ENCODE peak calls at places on chromosomes 1 and 21, in eight cellular contexts. One of them, this sample, is unnamed. For H3K4me1, the result is how much of the 10 kb centered on the place peaks cover.

GRCh38 chr1:23217421-23218115 is at the start of gene HTR1D:
- DNase-seq in body of pancreas: peak
- DNase-seq in left ventricle myocardium inferior: no peak
- DNase-seq in lung: no peak
- DNase-seq in IMR-90: no peak
- DNase-seq in prostate gland: no peak
- DNase-seq in upper lobe of right lung: no peak
- DNase-seq in HAP-1: no peak
- DNase-seq in this sample: peak

GRCh38 chr1:247385283-247385682 is 30.7 kb upstream of the NLRP3 start:
- DNase-seq in body of pancreas: no peak
- DNase-seq in left ventricle myocardium inferior: no peak
- DNase-seq in lung: no peak
- DNase-seq in IMR-90: peak
- DNase-seq in prostate gland: no peak
- DNase-seq in upper lobe of right lung: no peak
- DNase-seq in HAP-1: peak
- DNase-seq in this sample: no peak

GRCh38 chr1:180227843-180228647 is 2.0 kb upstream of the LHX4 start:
- DNase-seq in body of pancreas: no peak
- DNase-seq in left ventricle myocardium inferior: no peak
- DNase-seq in lung: no peak
- DNase-seq in IMR-90: no peak
- DNase-seq in prostate gland: no peak
- DNase-seq in upper lobe of right lung: peak
- DNase-seq in HAP-1: no peak
- DNase-seq in this sample: no peak

GRCh38 chr1:101175474-101175873 is 61.3 kb upstream of the S1PR1 start:
- DNase-seq in body of pancreas: no peak
- DNase-seq in left ventricle myocardium inferior: no peak
- DNase-seq in lung: no peak
- DNase-seq in IMR-90: no peak
- DNase-seq in prostate gland: no peak
- DNase-seq in upper lobe of right lung: no peak
- DNase-seq in HAP-1: no peak
- DNase-seq in this sample: no peak

GRCh38 chr1:22388666-22389455 is 62.8 kb upstream of the ZBTB40 start:
- DNase-seq in body of pancreas: no peak
- DNase-seq in left ventricle myocardium inferior: no peak
- DNase-seq in lung: no peak
- DNase-seq in IMR-90: no peak
- DNase-seq in prostate gland: no peak
- DNase-seq in upper lobe of right lung: no peak
- DNase-seq in HAP-1: no peak
- DNase-seq in this sample: no peak

GRCh38 chr1:223508819-223509218 is 115.6 kb downstream of the CCDC185 start:
- DNase-seq in body of pancreas: no peak
- DNase-seq in left ventricle myocardium inferior: no peak
- DNase-seq in lung: no peak
- DNase-seq in IMR-90: no peak
- DNase-seq in prostate gland: no peak
- DNase-seq in upper lobe of right lung: no peak
- DNase-seq in HAP-1: no peak
- DNase-seq in this sample: no peak

GRCh38 chr1:204974326-204974725 is 68.7 kb upstream of the CNTN2 start:
- DNase-seq in body of pancreas: no peak
- DNase-seq in left ventricle myocardium inferior: no peak
- DNase-seq in lung: no peak
- DNase-seq in IMR-90: no peak
- DNase-seq in prostate gland: no peak
- DNase-seq in upper lobe of right lung: no peak
- DNase-seq in HAP-1: no peak
- DNase-seq in this sample: no peak

GRCh38 chr1:11559211-11559970 is 80.4 kb downstream of the DISP3 start:
- DNase-seq in body of pancreas: no peak
- DNase-seq in left ventricle myocardium inferior: no peak
- DNase-seq in lung: no peak
- DNase-seq in IMR-90: no peak
- DNase-seq in prostate gland: no peak
- DNase-seq in upper lobe of right lung: no peak
- DNase-seq in HAP-1: no peak
- DNase-seq in this sample: no peak

GRCh38 chr1:26351591-26352337 is 2.2 kb downstream of the CRYBG2 start:
- DNase-seq in body of pancreas: no peak
- DNase-seq in left ventricle myocardium inferior: no peak
- DNase-seq in lung: no peak
- DNase-seq in IMR-90: peak
- DNase-seq in prostate gland: no peak
- DNase-seq in upper lobe of right lung: no peak
- DNase-seq in HAP-1: no peak
- DNase-seq in this sample: peak

GRCh38 chr21:33266050-33266783 is at the start of gene IL10RB:
- DNase-seq in body of pancreas: peak
- DNase-seq in left ventricle myocardium inferior: peak
- DNase-seq in lung: peak
- DNase-seq in IMR-90: peak
- DNase-seq in prostate gland: peak
- DNase-seq in upper lobe of right lung: peak
- DNase-seq in HAP-1: peak
- DNase-seq in this sample: peak

GRCh38 chr1:157147906-157148717 is 9.9 kb upstream of the ETV3 start:
- DNase-seq in body of pancreas: no peak
- DNase-seq in left ventricle myocardium inferior: no peak
- DNase-seq in lung: no peak
- DNase-seq in IMR-90: peak
- DNase-seq in prostate gland: no peak
- DNase-seq in upper lobe of right lung: no peak
- DNase-seq in HAP-1: peak
- DNase-seq in this sample: no peak

GRCh38 chr1:44086722-44087474 is 31.7 kb upstream of the KLF17 start:
- DNase-seq in body of pancreas: no peak
- DNase-seq in left ventricle myocardium inferior: no peak
- DNase-seq in lung: no peak
- DNase-seq in IMR-90: no peak
- DNase-seq in prostate gland: no peak
- DNase-seq in upper lobe of right lung: no peak
- DNase-seq in HAP-1: no peak
- DNase-seq in this sample: no peak

GRCh38 chr1:71054281-71054731 is 6.7 kb upstream of the PTGER3 start:
- DNase-seq in body of pancreas: no peak
- DNase-seq in left ventricle myocardium inferior: no peak
- DNase-seq in lung: no peak
- DNase-seq in IMR-90: no peak
- DNase-seq in prostate gland: no peak
- DNase-seq in upper lobe of right lung: no peak
- DNase-seq in HAP-1: no peak
- DNase-seq in this sample: no peak

GRCh38 chr1:31580891-31581603 is 4.7 kb downstream of the TINAGL1 start:
- DNase-seq in body of pancreas: no peak
- DNase-seq in left ventricle myocardium inferior: no peak
- DNase-seq in lung: no peak
- DNase-seq in IMR-90: no peak
- DNase-seq in prostate gland: no peak
- DNase-seq in upper lobe of right lung: peak
- DNase-seq in HAP-1: no peak
- DNase-seq in this sample: no peak

GRCh38 chr1:114345930-114346479 is 165.0 kb downstream of the TRIM33 start:
- DNase-seq in body of pancreas: peak
- DNase-seq in left ventricle myocardium inferior: peak
- DNase-seq in lung: no peak
- DNase-seq in IMR-90: no peak
- DNase-seq in prostate gland: no peak
- DNase-seq in upper lobe of right lung: no peak
- DNase-seq in HAP-1: no peak
- DNase-seq in this sample: peak

GRCh38 chr1:34656706-34657105 is 98.1 kb upstream of the GJB5 start:
- DNase-seq in body of pancreas: no peak
- DNase-seq in left ventricle myocardium inferior: no peak
- DNase-seq in lung: no peak
- DNase-seq in IMR-90: no peak
- DNase-seq in prostate gland: no peak
- DNase-seq in upper lobe of right lung: no peak
- DNase-seq in HAP-1: no peak
- DNase-seq in this sample: peak

GRCh38 chr1:245971711-245972085 is 535.4 kb downstream of the SMYD3 start:
- DNase-seq in body of pancreas: no peak
- DNase-seq in left ventricle myocardium inferior: no peak
- DNase-seq in lung: no peak
- DNase-seq in IMR-90: peak
- DNase-seq in prostate gland: no peak
- DNase-seq in upper lobe of right lung: no peak
- DNase-seq in HAP-1: no peak
- DNase-seq in this sample: no peak

GRCh38 chr1:54782156-54782555 is 17.8 kb upstream of the PARS2 start:
- DNase-seq in body of pancreas: peak
- DNase-seq in left ventricle myocardium inferior: no peak
- DNase-seq in lung: no peak
- DNase-seq in IMR-90: no peak
- DNase-seq in prostate gland: no peak
- DNase-seq in upper lobe of right lung: no peak
- DNase-seq in HAP-1: no peak
- DNase-seq in this sample: no peak

GRCh38 chr1:60101516-60101915 is 27.9 kb upstream of the C1orf87 start:
- DNase-seq in body of pancreas: no peak
- DNase-seq in left ventricle myocardium inferior: no peak
- DNase-seq in lung: no peak
- DNase-seq in IMR-90: no peak
- DNase-seq in prostate gland: no peak
- DNase-seq in upper lobe of right lung: no peak
- DNase-seq in HAP-1: no peak
- DNase-seq in this sample: no peak

GRCh38 chr1:100134872-100135271 is 1.9 kb downstream of the TRMT13 start:
- DNase-seq in body of pancreas: no peak
- DNase-seq in left ventricle myocardium inferior: no peak
- DNase-seq in lung: no peak
- DNase-seq in IMR-90: peak
- DNase-seq in prostate gland: no peak
- DNase-seq in upper lobe of right lung: no peak
- DNase-seq in HAP-1: no peak
- DNase-seq in this sample: no peak

GRCh38 chr1:1013922-1014617 is 773 bp downstream of the ISG15 start:
- DNase-seq in body of pancreas: peak
- DNase-seq in left ventricle myocardium inferior: no peak
- DNase-seq in lung: no peak
- DNase-seq in IMR-90: peak
- DNase-seq in prostate gland: no peak
- DNase-seq in upper lobe of right lung: no peak
- DNase-seq in HAP-1: no peak
- DNase-seq in this sample: peak

GRCh38 chr1:246632584-246633168 is 66.4 kb downstream of the CNST start:
- DNase-seq in body of pancreas: no peak
- DNase-seq in left ventricle myocardium inferior: no peak
- DNase-seq in lung: no peak
- DNase-seq in IMR-90: peak
- DNase-seq in prostate gland: no peak
- DNase-seq in upper lobe of right lung: no peak
- DNase-seq in HAP-1: peak
- DNase-seq in this sample: peak

GRCh38 chr1:26413031-26413430 is 2.4 kb downstream of the LIN28A start:
- DNase-seq in body of pancreas: no peak
- DNase-seq in left ventricle myocardium inferior: no peak
- DNase-seq in lung: no peak
- DNase-seq in IMR-90: no peak
- DNase-seq in prostate gland: no peak
- DNase-seq in upper lobe of right lung: peak
- DNase-seq in HAP-1: no peak
- DNase-seq in this sample: peak

GRCh38 chr1:234715252-234715945 is 105.4 kb upstream of the IRF2BP2 start:
- DNase-seq in body of pancreas: no peak
- DNase-seq in left ventricle myocardium inferior: no peak
- DNase-seq in lung: no peak
- DNase-seq in IMR-90: no peak
- DNase-seq in prostate gland: no peak
- DNase-seq in upper lobe of right lung: no peak
- DNase-seq in HAP-1: no peak
- DNase-seq in this sample: no peak

GRCh38 chr1:234711400-234711799 is 101.4 kb upstream of the IRF2BP2 start:
- DNase-seq in body of pancreas: no peak
- DNase-seq in left ventricle myocardium inferior: no peak
- DNase-seq in lung: no peak
- DNase-seq in IMR-90: peak
- DNase-seq in prostate gland: no peak
- DNase-seq in upper lobe of right lung: no peak
- DNase-seq in HAP-1: no peak
- DNase-seq in this sample: no peak

GRCh38 chr1:234713859-234714258 is 103.9 kb upstream of the IRF2BP2 start:
- DNase-seq in body of pancreas: no peak
- DNase-seq in left ventricle myocardium inferior: no peak
- DNase-seq in lung: no peak
- DNase-seq in IMR-90: no peak
- DNase-seq in prostate gland: no peak
- DNase-seq in upper lobe of right lung: no peak
- DNase-seq in HAP-1: no peak
- DNase-seq in this sample: no peak

GRCh38 chr1:234712891-234713305 is 102.9 kb upstream of the IRF2BP2 start:
- DNase-seq in body of pancreas: no peak
- DNase-seq in left ventricle myocardium inferior: no peak
- DNase-seq in lung: no peak
- DNase-seq in IMR-90: no peak
- DNase-seq in prostate gland: no peak
- DNase-seq in upper lobe of right lung: no peak
- DNase-seq in HAP-1: no peak
- DNase-seq in this sample: no peak

GRCh38 chr1:234713440-234713839 is 103.5 kb upstream of the IRF2BP2 start:
- DNase-seq in body of pancreas: no peak
- DNase-seq in left ventricle myocardium inferior: no peak
- DNase-seq in lung: no peak
- DNase-seq in IMR-90: no peak
- DNase-seq in prostate gland: no peak
- DNase-seq in upper lobe of right lung: no peak
- DNase-seq in HAP-1: no peak
- DNase-seq in this sample: no peak
- H3K4me3 ChIP-seq in body of pancreas: no peak
- H3K4me3 ChIP-seq in left ventricle myocardium inferior: no peak
- H3K4me3 ChIP-seq in lung: no peak
- H3K4me3 ChIP-seq in IMR-90: no peak
- H3K4me3 ChIP-seq in prostate gland: no peak
- H3K4me3 ChIP-seq in upper lobe of right lung: no peak
- H3K4me3 ChIP-seq in HAP-1: no peak
- H3K4me3 ChIP-seq in this sample: no peak

GRCh38 chr1:9079980-9080703 is 10.7 kb upstream of the SLC2A5 start:
- DNase-seq in body of pancreas: no peak
- DNase-seq in left ventricle myocardium inferior: no peak
- DNase-seq in lung: no peak
- DNase-seq in IMR-90: no peak
- DNase-seq in prostate gland: no peak
- DNase-seq in upper lobe of right lung: no peak
- DNase-seq in HAP-1: no peak
- DNase-seq in this sample: no peak
- H3K4me1 ChIP-seq in body of pancreas: under half
- H3K4me1 ChIP-seq in left ventricle myocardium inferior: under half
- H3K4me1 ChIP-seq in lung: under half
- H3K4me1 ChIP-seq in IMR-90: under half
- H3K4me1 ChIP-seq in prostate gland: under half
- H3K4me1 ChIP-seq in upper lobe of right lung: under half
- H3K4me1 ChIP-seq in HAP-1: under half
- H3K4me1 ChIP-seq in this sample: under half

GRCh38 chr1:111622166-111622565 is 2.6 kb downstream of the RAP1A start:
- DNase-seq in body of pancreas: no peak
- DNase-seq in left ventricle myocardium inferior: no peak
- DNase-seq in lung: no peak
- DNase-seq in IMR-90: no peak
- DNase-seq in prostate gland: no peak
- DNase-seq in upper lobe of right lung: no peak
- DNase-seq in HAP-1: no peak
- DNase-seq in this sample: no peak
- H3K4me3 ChIP-seq in body of pancreas: no peak
- H3K4me3 ChIP-seq in left ventricle myocardium inferior: no peak
- H3K4me3 ChIP-seq in lung: no peak
- H3K4me3 ChIP-seq in IMR-90: no peak
- H3K4me3 ChIP-seq in prostate gland: no peak
- H3K4me3 ChIP-seq in upper lobe of right lung: no peak
- H3K4me3 ChIP-seq in HAP-1: no peak
- H3K4me3 ChIP-seq in this sample: no peak

GRCh38 chr1:89271616-89272015 is 1.0 kb downstream of the GBP5 start:
- DNase-seq in body of pancreas: no peak
- DNase-seq in left ventricle myocardium inferior: no peak
- DNase-seq in lung: no peak
- DNase-seq in IMR-90: peak
- DNase-seq in prostate gland: no peak
- DNase-seq in upper lobe of right lung: no peak
- DNase-seq in HAP-1: no peak
- DNase-seq in this sample: no peak
- H3K4me1 ChIP-seq in body of pancreas: under half
- H3K4me1 ChIP-seq in left ventricle myocardium inferior: under half
- H3K4me1 ChIP-seq in lung: under half
- H3K4me1 ChIP-seq in IMR-90: under half
- H3K4me1 ChIP-seq in prostate gland: under half
- H3K4me1 ChIP-seq in upper lobe of right lung: under half
- H3K4me1 ChIP-seq in HAP-1: under half
- H3K4me1 ChIP-seq in this sample: under half

This sample was measured in neural progenitor cell.